ENCODE peak calls at places on chromosomes 1 and 21, in eight cellular contexts. One of them, this sample, is unnamed.

GRCh38 chr1:224340711-224341384 is 10.9 kb upstream of the NVL start:
- DNase-seq in thoracic aorta: no peak
- DNase-seq in BJ: no peak
- DNase-seq in CD8-positive, alpha-beta memory T cell: no peak
- DNase-seq in NB4: peak
- DNase-seq in dorsolateral prefrontal cortex: no peak
- DNase-seq in adipocyte: peak
- DNase-seq in gastrocnemius medialis: no peak
- DNase-seq in this sample: peak

GRCh38 chr1:178262101-178262500 is 168.2 kb downstream of the RASAL2 start:
- DNase-seq in gastrocnemius medialis: no peak
- DNase-seq in dorsolateral prefrontal cortex: no peak
- DNase-seq in CD8-positive, alpha-beta memory T cell: no peak
- DNase-seq in BJ: no peak
- DNase-seq in thoracic aorta: no peak
- DNase-seq in NB4: no peak
- DNase-seq in adipocyte: peak
- DNase-seq in this sample: no peak

GRCh38 chr1:39258146-39258924 is 53.8 kb downstream of the MACF1 start:
- DNase-seq in dorsolateral prefrontal cortex: peak
- DNase-seq in gastrocnemius medialis: peak
- DNase-seq in CD8-positive, alpha-beta memory T cell: peak
- DNase-seq in NB4: peak
- DNase-seq in adipocyte: peak
- DNase-seq in BJ: peak
- DNase-seq in thoracic aorta: peak
- DNase-seq in this sample: peak

GRCh38 chr1:55478742-55479141 is 263.6 kb upstream of the USP24 start:
- DNase-seq in thoracic aorta: no peak
- DNase-seq in dorsolateral prefrontal cortex: no peak
- DNase-seq in BJ: no peak
- DNase-seq in CD8-positive, alpha-beta memory T cell: no peak
- DNase-seq in NB4: peak
- DNase-seq in adipocyte: peak
- DNase-seq in gastrocnemius medialis: no peak
- DNase-seq in this sample: peak

GRCh38 chr1:184143449-184143848 is 91.9 kb downstream of the TSEN15 start:
- DNase-seq in CD8-positive, alpha-beta memory T cell: no peak
- DNase-seq in adipocyte: no peak
- DNase-seq in gastrocnemius medialis: no peak
- DNase-seq in BJ: no peak
- DNase-seq in NB4: no peak
- DNase-seq in dorsolateral prefrontal cortex: peak
- DNase-seq in thoracic aorta: no peak
- DNase-seq in this sample: no peak

GRCh38 chr1:41387667-41388091 is 26.4 kb downstream of the FOXO6 start:
- DNase-seq in CD8-positive, alpha-beta memory T cell: no peak
- DNase-seq in adipocyte: peak
- DNase-seq in thoracic aorta: no peak
- DNase-seq in BJ: peak
- DNase-seq in dorsolateral prefrontal cortex: no peak
- DNase-seq in gastrocnemius medialis: no peak
- DNase-seq in NB4: no peak
- DNase-seq in this sample: no peak

GRCh38 chr1:56380556-56380955 is 198.8 kb downstream of the PLPP3 start:
- DNase-seq in thoracic aorta: no peak
- DNase-seq in CD8-positive, alpha-beta memory T cell: no peak
- DNase-seq in gastrocnemius medialis: no peak
- DNase-seq in NB4: no peak
- DNase-seq in BJ: no peak
- DNase-seq in adipocyte: no peak
- DNase-seq in dorsolateral prefrontal cortex: no peak
- DNase-seq in this sample: no peak

GRCh38 chr1:93746009-93746408 is 64.4 kb upstream of the BCAR3 start:
- DNase-seq in gastrocnemius medialis: no peak
- DNase-seq in NB4: no peak
- DNase-seq in adipocyte: no peak
- DNase-seq in dorsolateral prefrontal cortex: no peak
- DNase-seq in thoracic aorta: no peak
- DNase-seq in BJ: no peak
- DNase-seq in CD8-positive, alpha-beta memory T cell: no peak
- DNase-seq in this sample: no peak

GRCh38 chr1:181103404-181103803 is 14.9 kb downstream of the IER5 start:
- DNase-seq in CD8-positive, alpha-beta memory T cell: no peak
- DNase-seq in BJ: no peak
- DNase-seq in dorsolateral prefrontal cortex: no peak
- DNase-seq in NB4: no peak
- DNase-seq in thoracic aorta: no peak
- DNase-seq in adipocyte: no peak
- DNase-seq in gastrocnemius medialis: no peak
- DNase-seq in this sample: no peak

GRCh38 chr1:228437424-228437823 is 20.8 kb upstream of the TRIM17 start:
- DNase-seq in gastrocnemius medialis: no peak
- DNase-seq in dorsolateral prefrontal cortex: no peak
- DNase-seq in CD8-positive, alpha-beta memory T cell: no peak
- DNase-seq in NB4: no peak
- DNase-seq in BJ: no peak
- DNase-seq in thoracic aorta: no peak
- DNase-seq in adipocyte: no peak
- DNase-seq in this sample: no peak

GRCh38 chr1:52748119-52748518 is 21.9 kb downstream of the ZYG11B start:
- DNase-seq in NB4: no peak
- DNase-seq in thoracic aorta: no peak
- DNase-seq in adipocyte: peak
- DNase-seq in CD8-positive, alpha-beta memory T cell: no peak
- DNase-seq in dorsolateral prefrontal cortex: no peak
- DNase-seq in gastrocnemius medialis: no peak
- DNase-seq in BJ: no peak
- DNase-seq in this sample: no peak

GRCh38 chr1:105027838-105028471 is 1278.3 kb downstream of the AMY1C start:
- DNase-seq in thoracic aorta: no peak
- DNase-seq in adipocyte: no peak
- DNase-seq in NB4: peak
- DNase-seq in CD8-positive, alpha-beta memory T cell: no peak
- DNase-seq in dorsolateral prefrontal cortex: no peak
- DNase-seq in BJ: no peak
- DNase-seq in gastrocnemius medialis: no peak
- DNase-seq in this sample: peak

GRCh38 chr1:248618878-248619277 is 16.0 kb downstream of the OR2T11 start:
- DNase-seq in BJ: no peak
- DNase-seq in thoracic aorta: no peak
- DNase-seq in dorsolateral prefrontal cortex: no peak
- DNase-seq in gastrocnemius medialis: no peak
- DNase-seq in adipocyte: peak
- DNase-seq in CD8-positive, alpha-beta memory T cell: peak
- DNase-seq in NB4: peak
- DNase-seq in this sample: peak

GRCh38 chr21:38359090-38359489 is 102.3 kb downstream of the KCNJ15 start:
- DNase-seq in dorsolateral prefrontal cortex: no peak
- DNase-seq in BJ: no peak
- DNase-seq in thoracic aorta: no peak
- DNase-seq in adipocyte: no peak
- DNase-seq in CD8-positive, alpha-beta memory T cell: no peak
- DNase-seq in NB4: no peak
- DNase-seq in gastrocnemius medialis: no peak
- DNase-seq in this sample: no peak

GRCh38 chr1:202593845-202594244 is 116.4 kb downstream of the SYT2 start:
- DNase-seq in dorsolateral prefrontal cortex: no peak
- DNase-seq in gastrocnemius medialis: no peak
- DNase-seq in adipocyte: no peak
- DNase-seq in BJ: no peak
- DNase-seq in thoracic aorta: no peak
- DNase-seq in NB4: no peak
- DNase-seq in CD8-positive, alpha-beta memory T cell: no peak
- DNase-seq in this sample: no peak

GRCh38 chr1:197912739-197913494 is 4.3 kb upstream of the LHX9 start:
- DNase-seq in dorsolateral prefrontal cortex: no peak
- DNase-seq in NB4: no peak
- DNase-seq in gastrocnemius medialis: no peak
- DNase-seq in thoracic aorta: no peak
- DNase-seq in BJ: no peak
- DNase-seq in adipocyte: no peak
- DNase-seq in CD8-positive, alpha-beta memory T cell: no peak
- DNase-seq in this sample: no peak

GRCh38 chr1:197914510-197914909 is 2.7 kb upstream of the LHX9 start:
- DNase-seq in NB4: no peak
- DNase-seq in CD8-positive, alpha-beta memory T cell: no peak
- DNase-seq in adipocyte: no peak
- DNase-seq in gastrocnemius medialis: no peak
- DNase-seq in thoracic aorta: no peak
- DNase-seq in dorsolateral prefrontal cortex: no peak
- DNase-seq in BJ: no peak
- DNase-seq in this sample: no peak

GRCh38 chr1:197915217-197915616 is 2.0 kb upstream of the LHX9 start:
- DNase-seq in thoracic aorta: no peak
- DNase-seq in gastrocnemius medialis: no peak
- DNase-seq in CD8-positive, alpha-beta memory T cell: no peak
- DNase-seq in BJ: no peak
- DNase-seq in dorsolateral prefrontal cortex: no peak
- DNase-seq in NB4: no peak
- DNase-seq in adipocyte: no peak
- DNase-seq in this sample: no peak

GRCh38 chr1:197911857-197912696 is 5.1 kb upstream of the LHX9 start:
- DNase-seq in thoracic aorta: no peak
- DNase-seq in NB4: no peak
- DNase-seq in gastrocnemius medialis: no peak
- DNase-seq in adipocyte: no peak
- DNase-seq in BJ: no peak
- DNase-seq in CD8-positive, alpha-beta memory T cell: no peak
- DNase-seq in dorsolateral prefrontal cortex: no peak
- DNase-seq in this sample: no peak

GRCh38 chr1:197913495-197914276 is 3.5 kb upstream of the LHX9 start:
- DNase-seq in NB4: no peak
- DNase-seq in adipocyte: no peak
- DNase-seq in gastrocnemius medialis: no peak
- DNase-seq in BJ: no peak
- DNase-seq in CD8-positive, alpha-beta memory T cell: no peak
- DNase-seq in thoracic aorta: no peak
- DNase-seq in dorsolateral prefrontal cortex: no peak
- DNase-seq in this sample: no peak
- H3K4me3 ChIP-seq in NB4: no peak
- H3K4me3 ChIP-seq in adipocyte: no peak
- H3K4me3 ChIP-seq in gastrocnemius medialis: no peak
- H3K4me3 ChIP-seq in BJ: peak
- H3K4me3 ChIP-seq in CD8-positive, alpha-beta memory T cell: no peak
- H3K4me3 ChIP-seq in thoracic aorta: no peak
- H3K4me3 ChIP-seq in dorsolateral prefrontal cortex: no peak
- H3K4me3 ChIP-seq in this sample: no peak

GRCh38 chr1:247332901-247333361 is 1.3 kb upstream of the ZNF496 start:
- DNase-seq in thoracic aorta: no peak
- DNase-seq in NB4: peak
- DNase-seq in gastrocnemius medialis: peak
- DNase-seq in dorsolateral prefrontal cortex: peak
- DNase-seq in BJ: no peak
- DNase-seq in CD8-positive, alpha-beta memory T cell: no peak
- DNase-seq in adipocyte: peak
- DNase-seq in this sample: no peak
- H3K4me3 ChIP-seq in thoracic aorta: peak
- H3K4me3 ChIP-seq in NB4: peak
- H3K4me3 ChIP-seq in gastrocnemius medialis: peak
- H3K4me3 ChIP-seq in dorsolateral prefrontal cortex: peak
- H3K4me3 ChIP-seq in BJ: peak
- H3K4me3 ChIP-seq in CD8-positive, alpha-beta memory T cell: no peak
- H3K4me3 ChIP-seq in adipocyte: peak
- H3K4me3 ChIP-seq in this sample: peak

GRCh38 chr1:9892563-9893528 is 17.2 kb downstream of the CTNNBIP1 start:
- DNase-seq in NB4: peak
- DNase-seq in dorsolateral prefrontal cortex: no peak
- DNase-seq in gastrocnemius medialis: no peak
- DNase-seq in thoracic aorta: no peak
- DNase-seq in adipocyte: peak
- DNase-seq in BJ: no peak
- DNase-seq in CD8-positive, alpha-beta memory T cell: no peak
- DNase-seq in this sample: no peak
- H3K4me3 ChIP-seq in NB4: peak
- H3K4me3 ChIP-seq in dorsolateral prefrontal cortex: no peak
- H3K4me3 ChIP-seq in gastrocnemius medialis: no peak
- H3K4me3 ChIP-seq in thoracic aorta: no peak
- H3K4me3 ChIP-seq in adipocyte: no peak
- H3K4me3 ChIP-seq in BJ: no peak
- H3K4me3 ChIP-seq in CD8-positive, alpha-beta memory T cell: no peak
- H3K4me3 ChIP-seq in this sample: no peak

GRCh38 chr1:24926596-24927249 is 3.4 kb downstream of the RUNX3 start:
- DNase-seq in dorsolateral prefrontal cortex: no peak
- DNase-seq in gastrocnemius medialis: no peak
- DNase-seq in NB4: peak
- DNase-seq in CD8-positive, alpha-beta memory T cell: no peak
- DNase-seq in adipocyte: peak
- DNase-seq in BJ: no peak
- DNase-seq in thoracic aorta: no peak
- DNase-seq in this sample: peak

GRCh38 chr1:24929091-24929875 is 793 bp downstream of the RUNX3 start:
- DNase-seq in adipocyte: no peak
- DNase-seq in BJ: no peak
- DNase-seq in NB4: peak
- DNase-seq in dorsolateral prefrontal cortex: no peak
- DNase-seq in CD8-positive, alpha-beta memory T cell: peak
- DNase-seq in gastrocnemius medialis: no peak
- DNase-seq in thoracic aorta: no peak
- DNase-seq in this sample: peak

GRCh38 chr1:24928631-24929090 is 1.4 kb downstream of the RUNX3 start:
- DNase-seq in NB4: no peak
- DNase-seq in thoracic aorta: no peak
- DNase-seq in BJ: no peak
- DNase-seq in dorsolateral prefrontal cortex: no peak
- DNase-seq in gastrocnemius medialis: no peak
- DNase-seq in adipocyte: peak
- DNase-seq in CD8-positive, alpha-beta memory T cell: peak
- DNase-seq in this sample: peak

GRCh38 chr1:24927473-24927872 is 2.6 kb downstream of the RUNX3 start:
- DNase-seq in adipocyte: no peak
- DNase-seq in gastrocnemius medialis: no peak
- DNase-seq in CD8-positive, alpha-beta memory T cell: no peak
- DNase-seq in thoracic aorta: no peak
- DNase-seq in BJ: no peak
- DNase-seq in dorsolateral prefrontal cortex: no peak
- DNase-seq in NB4: no peak
- DNase-seq in this sample: no peak

DNA sequence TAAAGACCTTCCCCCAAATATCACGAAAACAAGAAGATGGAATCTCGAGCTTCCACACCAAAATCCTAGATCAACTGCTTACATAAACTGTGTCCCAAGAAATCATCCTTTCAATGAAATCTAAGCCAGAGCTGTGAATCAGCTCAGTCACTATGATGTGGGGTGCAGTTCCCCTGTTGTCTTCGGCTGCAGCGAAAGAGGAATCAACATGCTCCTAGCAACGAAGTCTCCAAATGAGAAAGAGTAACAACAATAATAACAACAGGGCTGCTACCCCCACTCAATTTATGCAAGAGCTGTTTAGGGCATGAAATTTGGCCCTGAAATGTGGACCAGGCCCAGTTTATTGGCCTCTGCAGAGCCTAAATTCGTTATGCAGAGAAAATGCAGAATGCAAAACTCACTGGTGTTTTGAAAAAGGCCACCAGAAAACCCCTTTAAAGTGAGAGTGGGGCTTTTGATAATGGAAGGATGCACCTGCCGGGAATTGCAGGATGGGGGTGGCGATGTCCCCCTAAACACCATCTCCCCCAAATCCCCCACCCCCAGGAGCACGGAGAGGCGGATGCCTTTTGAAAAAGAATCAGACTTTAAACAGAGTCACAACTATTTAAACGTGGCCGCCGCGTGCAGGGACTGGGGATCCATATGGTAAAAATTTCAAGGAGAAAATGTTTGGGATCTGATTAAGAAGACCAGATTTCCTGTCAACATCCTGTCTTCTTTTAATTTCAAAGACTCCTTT is 2.0 kb downstream of the RUNX3 start:
- DNase-seq in NB4: peak
- DNase-seq in gastrocnemius medialis: no peak
- DNase-seq in thoracic aorta: no peak
- DNase-seq in BJ: no peak
- DNase-seq in adipocyte: peak
- DNase-seq in dorsolateral prefrontal cortex: no peak
- DNase-seq in CD8-positive, alpha-beta memory T cell: no peak
- DNase-seq in this sample: no peak
- H3K4me3 ChIP-seq in NB4: peak
- H3K4me3 ChIP-seq in gastrocnemius medialis: no peak
- H3K4me3 ChIP-seq in thoracic aorta: peak
- H3K4me3 ChIP-seq in BJ: peak
- H3K4me3 ChIP-seq in adipocyte: no peak
- H3K4me3 ChIP-seq in dorsolateral prefrontal cortex: peak
- H3K4me3 ChIP-seq in CD8-positive, alpha-beta memory T cell: peak
- H3K4me3 ChIP-seq in this sample: peak